ENCODE peak calls at places on chromosomes 11 and 22, in ten cellular contexts. S is GM23248, C is PC-3, W is HCT116, X is GM23338, E is MM.1S, U is SK-N-SH, I is PC-9, K is OCI-LY7, A is Karpas-422. O is an unnamed sample.

GRCh38 chr11:134555510-134555909 is 143.5 kb upstream of the B3GAT1 start:
- DNase-seq in S (no peak), I (no peak), C (no peak), X (no peak), U (no peak), K (no peak), E (no peak), W (no peak), A (no peak), O (no peak)

GRCh38 chr22:43826142-43827093 is 14.3 kb upstream of the EFCAB6 start:
- DNase-seq in S (peak; percentile 89), I (no peak), E (peak; percentile 22), A (no peak), C (peak; percentile 62), X (no peak), K (no peak), W (no peak), U (no peak), O (peak; percentile 75)

GRCh38 chr11:31834237-31834636 is 23.1 kb upstream of the PAX6 start:
- DNase-seq in A (peak; percentile 45), S (no peak), C (no peak), K (no peak), X (peak; percentile 53), W (no peak), U (no peak), I (no peak), E (no peak), O (no peak)

GRCh38 chr11:75597636-75598035 is 35.6 kb downstream of the SERPINH1 start:
- DNase-seq in E (peak; percentile 18), X (peak; percentile 88), A (peak; percentile 77), S (peak; percentile 36), K (peak; percentile 39), C (peak; percentile 71), W (peak; percentile 36), U (peak; percentile 78), I (no peak), O (peak; percentile 50)

GRCh38 chr11:36033082-36033751 is 89.4 kb downstream of the LDLRAD3 start:
- DNase-seq in C (no peak), X (peak; percentile 82), S (no peak), E (no peak), U (no peak), W (no peak), I (no peak), A (no peak), K (no peak), O (no peak)

GRCh38 chr22:16969508-16970327 is 38.3 kb downstream of the GAB4 start:
- DNase-seq in U (no peak), C (no peak), E (no peak), A (no peak), X (no peak), I (no peak), S (no peak), K (no peak), W (no peak), O (no peak)

GRCh38 chr11:35529971-35530495 is 4.6 kb upstream of the PAMR1 start:
- DNase-seq in X (no peak), C (peak; percentile 91), U (peak; percentile 64), W (no peak), A (no peak), K (no peak), I (peak; percentile 69), S (peak; percentile 95), E (no peak), O (no peak)

GRCh38 chr22:35559354-35560005 is 18.8 kb downstream of the RASD2 start:
- DNase-seq in W (no peak), C (no peak), I (no peak), E (no peak), A (no peak), K (no peak), X (no peak), U (no peak), S (peak; percentile 78), O (no peak)

GRCh38 chr11:120223793-120224192 is 13.0 kb downstream of the OAF start:
- DNase-seq in E (no peak), I (no peak), A (no peak), U (no peak), X (no peak), K (no peak), C (no peak), S (no peak), W (no peak), O (no peak)
- H3K9me2 ChIP-seq in E (no peaks in the 10 kb centered on the region), I (no peaks in the 10 kb centered on the region), A (no peaks in the 10 kb centered on the region), U (no peaks in the 10 kb centered on the region), X (no peaks in the 10 kb centered on the region), K (no peaks in the 10 kb centered on the region), C (no peaks in the 10 kb centered on the region), S (no peaks in the 10 kb centered on the region), W (no peaks in the 10 kb centered on the region), O (no peaks in the 10 kb centered on the region)

DNA sequence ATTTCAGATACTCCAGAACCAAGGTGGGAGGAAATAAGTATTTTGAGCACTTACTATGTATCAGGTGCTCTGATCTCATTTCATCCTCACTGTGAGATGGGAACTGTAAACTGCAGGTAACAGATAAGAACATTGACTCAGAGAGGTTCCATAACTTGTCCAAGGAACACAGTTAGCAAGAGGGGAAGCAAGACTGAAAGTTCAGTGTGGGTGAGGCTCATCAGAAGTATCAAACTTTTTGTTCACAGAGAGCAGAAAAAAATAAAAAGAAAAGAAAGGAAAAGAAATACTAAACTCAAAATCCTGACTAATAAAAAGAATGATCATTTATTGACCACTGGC is 37.1 kb downstream of the RAB30 start:
- DNase-seq in K (no peak), I (no peak), W (no peak), S (no peak), C (no peak), A (no peak), X (no peak), E (no peak), U (no peak), O (no peak)
- H3K9me2 ChIP-seq in K (no peaks in the 10 kb centered on the region), I (no peaks in the 10 kb centered on the region), W (no peaks in the 10 kb centered on the region), S (no peaks in the 10 kb centered on the region), C (no peaks in the 10 kb centered on the region), A (no peaks in the 10 kb centered on the region), X (peaks cover 5% of the 10 kb centered on the region), E (no peaks in the 10 kb centered on the region), U (no peaks in the 10 kb centered on the region), O (no peaks in the 10 kb centered on the region)

GRCh38 chr11:96101146-96101545 is 177.2 kb upstream of the MTMR2 start:
- DNase-seq in W (no peak), I (no peak), K (no peak), U (no peak), C (no peak), S (no peak), A (no peak), X (no peak), E (no peak), O (no peak)

GRCh38 chr11:96103721-96104120 is 179.8 kb upstream of the MTMR2 start:
- DNase-seq in X (no peak), S (no peak), W (no peak), E (no peak), U (no peak), A (no peak), C (no peak), K (no peak), I (no peak), O (no peak)

GRCh38 chr11:96105197-96105895 is 181.4 kb upstream of the MTMR2 start:
- DNase-seq in X (no peak), W (no peak), A (no peak), I (no peak), K (no peak), E (no peak), U (no peak), S (peak; percentile 58), C (no peak), O (no peak)

GRCh38 chr11:96103102-96103501 is 179.2 kb upstream of the MTMR2 start:
- DNase-seq in X (no peak), K (no peak), W (no peak), C (no peak), A (no peak), I (no peak), U (no peak), S (peak; percentile 54), E (no peak), O (no peak)

DNA sequence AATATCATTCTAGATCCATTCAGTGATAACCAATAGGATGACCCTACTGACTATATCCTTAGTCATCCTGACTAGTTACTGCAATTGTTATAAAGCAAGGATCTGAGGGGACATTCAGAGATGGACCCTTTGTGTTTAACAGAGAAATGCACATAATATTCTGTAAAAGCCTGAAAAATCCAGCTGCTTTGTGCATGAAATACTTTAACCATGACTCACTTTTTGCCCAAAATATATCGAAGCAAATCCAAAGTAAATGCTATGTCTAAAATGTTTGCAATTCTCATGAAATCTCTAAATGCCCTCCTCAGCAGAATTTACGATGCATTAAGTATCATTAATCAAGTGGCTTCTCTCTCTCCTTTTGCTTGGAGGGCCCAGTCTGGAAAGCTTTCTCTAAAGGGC is 178.8 kb upstream of the MTMR2 start:
- DNase-seq in X (no peak), K (no peak), I (no peak), S (peak; percentile 73), E (no peak), U (no peak), W (no peak), A (no peak), C (peak; percentile 69), O (no peak)
- H3K9me2 ChIP-seq in X (peaks cover 11% of the 10 kb centered on the region), K (no peaks in the 10 kb centered on the region), I (no peaks in the 10 kb centered on the region), S (no peaks in the 10 kb centered on the region), E (no peaks in the 10 kb centered on the region), U (no peaks in the 10 kb centered on the region), W (no peaks in the 10 kb centered on the region), A (no peaks in the 10 kb centered on the region), C (no peaks in the 10 kb centered on the region), O (no peaks in the 10 kb centered on the region)

GRCh38 chr11:47778878-47779483 is 11.8 kb upstream of the FNBP4 start:
- DNase-seq in W (no peak), C (no peak), X (no peak), E (no peak), S (no peak), I (no peak), A (no peak), K (no peak), U (no peak), O (no peak)

GRCh38 chr11:47788181-47788580 is 21.0 kb upstream of the FNBP4 start:
- DNase-seq in E (no peak), C (no peak), W (no peak), X (no peak), I (no peak), K (no peak), A (no peak), U (no peak), S (no peak), O (no peak)

GRCh38 chr11:47783087-47783610 is 16.0 kb upstream of the FNBP4 start:
- DNase-seq in X (no peak), K (no peak), U (no peak), C (no peak), A (no peak), I (no peak), W (no peak), S (no peak), E (no peak), O (no peak)

GRCh38 chr11:47786373-47786772 is 19.2 kb upstream of the FNBP4 start:
- DNase-seq in C (no peak), I (no peak), K (no peak), A (no peak), U (peak; percentile 18), S (peak; percentile 68), X (no peak), W (no peak), E (no peak), O (no peak)

DNA sequence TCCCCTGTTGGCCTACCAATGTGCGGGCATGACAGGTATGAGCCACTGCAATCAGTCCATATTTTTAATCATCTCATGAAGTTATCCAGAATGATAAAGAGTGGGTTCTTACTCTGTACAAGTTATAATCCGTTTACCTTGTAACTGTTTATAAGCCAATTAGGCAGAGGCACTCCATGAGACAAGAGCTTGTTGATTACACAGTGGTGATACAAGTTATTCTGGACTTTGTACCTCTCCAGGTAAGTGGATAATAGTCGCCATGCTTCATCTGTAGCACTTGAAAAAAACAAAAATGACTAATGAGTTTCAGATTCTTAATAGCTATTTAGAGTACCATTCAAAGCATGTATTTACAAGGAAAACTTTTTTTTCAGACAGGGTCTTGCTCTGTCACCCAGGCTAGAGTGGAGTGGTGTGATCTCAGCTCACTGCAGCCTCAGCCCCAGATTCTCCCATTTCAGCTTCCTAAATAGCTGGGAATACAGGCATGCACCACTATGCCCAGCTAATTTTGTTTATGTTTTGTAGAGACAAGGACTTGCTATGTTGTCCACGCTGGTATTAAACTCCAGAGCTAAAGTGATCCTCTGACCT is 17.7 kb upstream of the FNBP4 start:
- DNase-seq in W (no peak), A (no peak), E (no peak), I (no peak), S (no peak), U (no peak), C (no peak), K (no peak), X (no peak), O (peak; percentile 10)
- H3K9me2 ChIP-seq in W (no peaks in the 10 kb centered on the region), A (no peaks in the 10 kb centered on the region), E (no peaks in the 10 kb centered on the region), I (no peaks in the 10 kb centered on the region), S (no peaks in the 10 kb centered on the region), U (no peaks in the 10 kb centered on the region), C (no peaks in the 10 kb centered on the region), K (no peaks in the 10 kb centered on the region), X (no peaks in the 10 kb centered on the region), O (no peaks in the 10 kb centered on the region)

O was measured in hepatocyte.